ENCODE peak calls at places on chromosomes 12 and 14, in ten cellular contexts. E is NCI-H1105; I is nucleus accumbens; L is NAMALWA; N is effector CD4-positive, alpha-beta T cell; D is stimulated activated CD8-positive, alpha-beta memory T cell treated with anti-CD3 and anti-CD28 coated beads, Interleukin-2, amount 100 ng/mL, for 1 hour; K is T47D; P is ureter; R is left cardiac atrium; T is neural progenitor cell. O is an unnamed sample.

GRCh38 chr12:116130431-116130830 is 147.1 kb downstream of the MED13L start:
- DNase-seq in P (no peak), R (no peak), D (no peak), E (no peak), I (no peak), K (no peak), L (no peak), N (no peak), T (no peak), O (no peak)

GRCh38 chr12:123149088-123149827 is 1.6 kb downstream of the PITPNM2 start:
- DNase-seq in T (no peak), N (no peak), L (no peak), I (no peak), P (no peak), D (no peak), K (no peak), R (no peak), E (no peak), O (no peak)

GRCh38 chr12:67415473-67415872 is 146.3 kb downstream of the CAND1 start:
- DNase-seq in E (peak), T (peak), D (no peak), L (peak), N (no peak), K (peak), R (no peak), I (no peak), P (no peak), O (no peak)

GRCh38 chr12:53720946-53721345 is 6.3 kb downstream of the CALCOCO1 start:
- DNase-seq in D (no peak), E (no peak), T (no peak), R (no peak), N (no peak), K (no peak), I (no peak), L (no peak), P (no peak), O (no peak)

GRCh38 chr14:68598621-68599447 is 194.0 kb downstream of the ZFP36L1 start:
- DNase-seq in N (no peak), I (no peak), R (peak), L (no peak), E (no peak), D (no peak), P (peak), K (peak), T (no peak), O (no peak)

GRCh38 chr14:99773496-99774203 is 19.6 kb upstream of the EML1 start:
- DNase-seq in D (no peak), P (no peak), K (no peak), T (peak), N (no peak), L (no peak), I (no peak), R (no peak), E (no peak), O (peak)

GRCh38 chr12:29380536-29381523 is at the start of gene ERGIC2:
- DNase-seq in E (peak), D (peak), I (peak), T (peak), N (peak), L (peak), K (peak), R (peak), P (peak), O (peak)

GRCh38 chr14:69342928-69343525 is 55.1 kb downstream of the ERH start:
- DNase-seq in P (no peak), T (no peak), N (no peak), I (no peak), R (no peak), E (no peak), K (no peak), L (no peak), D (no peak), O (no peak)

GRCh38 chr12:52210186-52210924 is 18.5 kb upstream of the KRT80 start:
- DNase-seq in I (no peak), E (no peak), T (no peak), K (no peak), D (no peak), P (no peak), L (no peak), R (peak), N (no peak), O (no peak)

GRCh38 chr12:124904306-124905098 is 9.9 kb downstream of the UBC start:
- DNase-seq in D (no peak), K (peak), E (no peak), N (no peak), I (peak), L (no peak), P (peak), R (peak), T (peak), O (no peak)

GRCh38 chr12:66688836-66689439 is 10.1 kb upstream of the GRIP1 start:
- DNase-seq in L (peak), R (peak), I (no peak), D (no peak), P (peak), T (peak), E (peak), N (peak), K (peak), O (no peak)

GRCh38 chr14:31435276-31435675 is 14.9 kb upstream of the HEATR5A start:
- DNase-seq in T (no peak), D (no peak), P (no peak), N (no peak), I (no peak), K (no peak), R (no peak), L (no peak), E (no peak), O (no peak)